ENCODE peak calls at places on chromosomes 3 and 15, in four cellular contexts. H is GM12878, T is HFF-Myc, P is CD14-positive monocyte. N is an unnamed sample.

GRCh38 chr3:147797095-147797494 is 387.9 kb downstream of the ZIC1 start:
- DNase-seq in T (no peak), P (no peak), H (no peak), N (no peak)

GRCh38 chr3:170656293-170656692 is 70.4 kb upstream of the SLC7A14 start:
- DNase-seq in P (no peak), T (no peak), H (no peak), N (no peak)

GRCh38 chr3:185489462-185489861 is 9.4 kb downstream of the TMEM41A start:
- DNase-seq in H (no peak), T (no peak), P (no peak), N (no peak)

GRCh38 chr15:68334661-68335124 is 57.1 kb downstream of the FEM1B start:
- DNase-seq in P (no peak), T (no peak), H (no peak), N (no peak)

GRCh38 chr15:25784876-25785642 is 78.1 kb downstream of the ATP10A start:
- DNase-seq in P (no peak), H (no peak), T (no peak), N (no peak)

GRCh38 chr3:142976621-142977398 is 13.3 kb upstream of the PAQR9 start:
- DNase-seq in H (no peak), T (peak), P (peak), N (peak)

GRCh38 chr3:141402476-141403171 is 34.3 kb downstream of the ZBTB38 start:
- DNase-seq in T (no peak), P (no peak), H (no peak), N (no peak)

GRCh38 chr3:127799476-127800222 is 22.7 kb downstream of the MGLL start:
- DNase-seq in H (no peak), T (no peak), P (no peak), N (peak)

GRCh38 chr3:58117561-58118305 is 93.0 kb downstream of the DNASE1L3 start:
- DNase-seq in H (no peak), P (no peak), T (no peak), N (no peak)

GRCh38 chr3:100226712-100227429 is 33.9 kb upstream of the TBC1D23 start:
- DNase-seq in P (no peak), T (no peak), H (no peak), N (no peak)

GRCh38 chr3:124846189-124846588 is 41.0 kb downstream of the ITGB5 start:
- DNase-seq in H (no peak), P (no peak), T (no peak), N (no peak)

GRCh38 chr15:95600884-95601283 is 729.6 kb upstream of the NR2F2 start:
- DNase-seq in H (no peak), T (no peak), P (no peak), N (no peak)

DNA sequence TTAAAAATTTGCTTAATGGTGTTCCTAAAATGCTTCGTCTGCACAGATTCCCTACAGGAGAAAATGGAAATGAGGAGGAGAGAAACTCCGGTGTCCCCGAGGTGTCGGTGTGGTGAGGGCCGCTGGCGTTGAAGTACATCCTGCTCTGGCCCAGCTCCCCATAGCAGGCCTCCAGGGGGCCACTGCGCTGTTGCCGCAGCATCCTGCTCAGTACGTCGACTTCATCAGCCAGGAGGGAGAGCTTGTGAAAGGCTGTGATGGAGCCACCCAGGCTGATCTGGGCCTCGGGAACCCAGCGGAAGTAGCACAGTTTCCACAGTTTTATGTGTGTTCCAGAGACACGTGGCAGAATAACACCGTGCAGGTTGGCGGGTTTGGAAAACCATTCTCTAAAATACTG is 37.8 kb downstream of the FAN1 start:
- DNase-seq in T (no peak), H (no peak), P (no peak), N (no peak)
- TF ChIP-seq CTCF in T (no peak), H (no peak), P (no peak), N (no peak)

GRCh38 chr3:119035014-119035346 is 334 bp upstream of the IGSF11 start:
- DNase-seq in H (no peak), T (no peak), P (no peak), N (no peak)

GRCh38 chr3:119033393-119034255 is 1.0 kb downstream of the IGSF11 start:
- DNase-seq in P (no peak), H (no peak), T (no peak), N (no peak)

GRCh38 chr3:119034256-119035013 is at the start of gene IGSF11:
- DNase-seq in H (no peak), P (no peak), T (no peak), N (no peak)
- TF ChIP-seq CTCF in H (peak), P (no peak), T (peak), N (no peak)

GRCh38 chr3:14508966-14509795 is 31.0 kb downstream of the GRIP2 start:
- DNase-seq in P (no peak), T (no peak), H (no peak), N (no peak)

GRCh38 chr3:14507757-14508504 is 32.2 kb downstream of the GRIP2 start:
- DNase-seq in T (no peak), H (no peak), P (no peak), N (no peak)

GRCh38 chr3:14510838-14511622 is 29.1 kb downstream of the GRIP2 start:
- DNase-seq in H (no peak), P (no peak), T (no peak), N (no peak)

GRCh38 chr3:14508505-14508819 is 31.7 kb downstream of the GRIP2 start:
- DNase-seq in H (no peak), P (no peak), T (no peak), N (no peak)

DNA sequence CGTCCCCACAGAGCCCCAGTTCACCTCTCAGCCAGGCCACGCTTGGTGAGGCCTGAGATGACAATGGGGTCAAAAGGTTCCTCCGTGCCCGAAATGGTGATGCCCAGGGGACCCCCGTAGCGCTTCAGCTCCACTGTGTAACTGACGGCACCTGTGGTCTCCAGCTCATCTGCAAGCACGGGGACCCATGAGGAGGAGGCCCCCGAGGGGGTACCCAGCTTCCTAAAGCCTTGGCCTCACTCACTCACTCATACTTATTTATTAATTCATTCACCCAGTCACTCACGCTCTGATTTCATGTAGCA is 30.4 kb downstream of the GRIP2 start:
- DNase-seq in T (no peak), P (no peak), H (no peak), N (no peak)
- TF ChIP-seq CTCF in T (no peak), P (no peak), H (no peak), N (no peak)

DNA sequence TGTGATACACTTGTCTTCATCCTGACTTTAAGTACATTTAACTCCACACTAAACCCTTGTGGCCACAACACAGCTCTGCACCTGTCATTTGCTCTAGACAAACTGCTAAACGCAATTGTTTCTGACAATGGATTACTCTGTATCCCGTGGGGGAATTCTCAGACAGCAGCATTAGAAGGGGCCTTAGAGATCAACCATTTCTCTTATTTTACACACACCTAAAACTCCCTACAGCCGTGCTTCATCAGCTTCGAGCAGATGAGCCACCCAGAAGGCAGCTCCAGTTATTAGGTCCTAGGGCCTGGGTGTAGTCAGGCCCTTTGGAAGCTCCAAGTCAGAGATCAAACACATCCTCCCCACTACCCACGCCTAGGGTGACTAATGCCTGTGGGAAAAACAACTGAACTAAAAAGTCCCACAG is 1.3 kb upstream of the IL12A start:
- DNase-seq in T (no peak), H (no peak), P (no peak), N (peak)
- TF ChIP-seq CTCF in T (no peak), H (peak), P (no peak), N (peak)

GRCh38 chr15:63187589-63188226 is 1.7 kb upstream of the RAB8B start:
- DNase-seq in T (no peak), P (no peak), H (no peak), N (no peak)

GRCh38 chr15:63189955-63190691 is 717 bp downstream of the RAB8B start:
- DNase-seq in T (no peak), H (no peak), P (no peak), N (no peak)

GRCh38 chr15:63190993-63191392 is 1.6 kb downstream of the RAB8B start:
- DNase-seq in T (no peak), H (no peak), P (no peak), N (no peak)

GRCh38 chr15:63188247-63188936 is 1.0 kb upstream of the RAB8B start:
- DNase-seq in H (no peak), T (no peak), P (no peak), N (no peak)

DNA sequence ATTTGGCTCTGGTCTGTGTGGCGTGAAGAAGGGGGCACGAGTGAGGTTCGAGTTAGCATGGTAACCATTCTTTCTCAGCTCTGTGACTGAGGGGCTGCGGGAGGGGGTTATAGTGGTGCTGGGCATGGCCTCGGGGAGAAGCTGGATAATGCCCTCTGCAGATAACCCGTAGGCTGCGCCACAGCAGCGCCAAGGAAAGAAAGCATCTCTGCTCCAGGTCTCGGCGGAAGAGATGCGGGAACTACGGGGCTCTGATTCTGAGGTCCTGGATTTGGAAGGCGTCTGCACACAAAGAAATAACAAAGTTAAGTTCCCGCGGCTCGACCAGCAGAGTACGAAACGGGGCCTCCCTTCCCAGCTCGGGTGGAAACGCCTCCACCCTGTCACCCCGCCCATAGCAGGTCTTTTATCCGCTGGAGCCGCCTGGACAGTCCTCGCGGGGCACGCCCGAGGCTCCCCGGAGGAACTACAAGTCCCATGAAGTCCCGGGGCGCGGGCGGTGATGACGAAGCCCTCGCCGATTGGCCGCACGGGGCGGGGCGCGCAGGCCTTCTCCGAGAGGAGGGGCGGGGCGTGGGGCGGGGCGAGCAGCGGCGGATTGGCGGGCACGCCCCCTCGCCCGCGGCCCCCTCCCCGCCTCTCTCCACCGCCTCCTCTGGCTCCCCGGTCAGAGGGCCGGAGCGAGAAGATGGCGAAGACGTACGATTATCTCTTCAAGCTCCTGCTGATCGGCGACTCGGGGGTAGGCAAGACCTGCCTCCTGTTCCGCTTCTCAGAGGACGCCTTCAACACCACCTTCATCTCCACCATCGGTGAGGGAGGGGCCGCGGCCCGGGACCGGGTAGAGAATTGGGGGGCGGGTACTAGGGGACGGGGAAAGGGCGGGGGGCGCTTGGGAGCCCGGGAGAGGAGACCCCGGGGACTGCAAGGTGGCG is at the start of gene RAB8B:
- DNase-seq in P (peak), T (peak), H (peak), N (no peak)
- TF ChIP-seq CTCF in P (no peak), T (no peak), H (peak), N (no peak)

DNA sequence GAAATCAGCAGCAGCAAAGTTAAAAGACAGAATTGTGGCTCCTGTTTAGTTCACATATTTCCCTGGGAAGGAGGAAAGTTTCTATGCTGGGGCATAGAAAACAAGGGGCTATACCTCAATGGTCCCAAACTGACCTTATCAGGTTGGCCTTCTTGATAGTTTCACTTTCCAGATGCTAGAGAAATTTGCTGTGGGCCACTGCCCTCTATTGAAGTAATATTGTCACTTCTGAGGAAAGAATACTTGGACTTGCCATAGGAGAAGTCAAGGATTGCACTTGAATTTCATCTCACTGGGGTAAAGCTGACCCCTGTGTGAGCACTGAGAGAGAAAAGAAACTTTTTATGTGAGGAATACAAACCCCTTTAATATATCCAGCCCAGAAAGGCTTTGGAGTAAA is 49.3 kb upstream of the XCR1 start:
- DNase-seq in H (no peak), P (no peak), T (no peak), N (no peak)
- TF ChIP-seq CTCF in H (peak), P (peak), T (no peak), N (peak)

GRCh38 chr3:98573231-98573728 is 20.1 kb downstream of the CPOX start:
- DNase-seq in P (no peak), T (no peak), H (no peak), N (no peak)
- TF ChIP-seq CTCF in P (peak), T (peak), H (peak), N (peak)

GRCh38 chr3:38453075-38453913 is at the start of gene ACVR2B:
- DNase-seq in P (no peak), T (no peak), H (no peak), N (no peak)
- TF ChIP-seq CTCF in P (no peak), T (no peak), H (no peak), N (no peak)

N was measured in kidney epithelial cell.